ENCODE peak calls at places on chromosomes 12 and 14, in four cellular contexts. I is SK-N-SH, W is HepG2, M is IMR-90. N is an unnamed sample.

GRCh38 chr12:78208106-78208505 is 377.4 kb downstream of the NAV3 start:
- DNase-seq in W (no peak), M (peak; percentile 43), I (no peak), N (no peak)

GRCh38 chr12:48349471-48349870 is 1.2 kb downstream of the ZNF641 start:
- DNase-seq in I (no peak), W (no peak), M (no peak), N (no peak)

GRCh38 chr12:115857160-115857920 is 420.2 kb downstream of the MED13L start:
- DNase-seq in W (no peak), M (no peak), I (no peak), N (no peak)

GRCh38 chr12:64236549-64236948 is 14.5 kb upstream of the KICS2 start:
- DNase-seq in W (no peak), I (peak; percentile 7), M (peak; percentile 19), N (peak; percentile 29)

GRCh38 chr12:105025890-105026289 is 39.8 kb downstream of the NOPCHAP1 start:
- DNase-seq in M (peak; percentile 79), I (no peak), W (no peak), N (no peak)

GRCh38 chr12:93081810-93082165 is 152.7 kb upstream of the EEA1 start:
- DNase-seq in M (no peak), I (no peak), W (no peak), N (no peak)

GRCh38 chr12:124379938-124380754 is 85.3 kb downstream of the RFLNA start:
- DNase-seq in W (no peak), M (peak; percentile 89), I (no peak), N (peak; percentile 73)

GRCh38 chr14:73764406-73764805 is 50.2 kb upstream of the PNMA1 start:
- DNase-seq in I (no peak), M (no peak), W (no peak), N (no peak)

GRCh38 chr12:14959126-14959440 is 2.3 kb downstream of the ARHGDIB start:
- DNase-seq in I (no peak), W (no peak), M (no peak), N (no peak)

GRCh38 chr14:40601063-40601462 is 1005.6 kb upstream of the LRFN5 start:
- DNase-seq in W (no peak), M (no peak), I (no peak), N (no peak)

GRCh38 chr12:46722737-46723136 is 103.1 kb downstream of the SLC38A4 start:
- DNase-seq in W (no peak), I (no peak), M (peak; percentile 63), N (no peak)

GRCh38 chr12:106733660-106734059 is 40.8 kb upstream of the RIC8B start:
- DNase-seq in I (no peak), W (no peak), M (no peak), N (no peak)

GRCh38 chr12:56004211-56004610 is 7.1 kb downstream of the SUOX start:
- DNase-seq in M (no peak), W (no peak), I (no peak), N (no peak)

GRCh38 chr14:99716850-99717681 is 33.0 kb downstream of the CYP46A1 start:
- DNase-seq in W (no peak), I (no peak), M (no peak), N (no peak)

GRCh38 chr14:99718811-99719192 is 34.7 kb downstream of the CYP46A1 start:
- DNase-seq in M (no peak), I (no peak), W (no peak), N (no peak)

GRCh38 chr14:99717682-99718013 is 33.5 kb downstream of the CYP46A1 start:
- DNase-seq in M (no peak), I (no peak), W (no peak), N (no peak)

GRCh38 chr14:99716091-99716849 is 32.2 kb downstream of the CYP46A1 start:
- DNase-seq in M (no peak), I (no peak), W (no peak), N (no peak)

GRCh38 chr14:99718031-99718810 is 34.1 kb downstream of the CYP46A1 start:
- DNase-seq in I (no peak), W (no peak), M (no peak), N (no peak)
- TF ChIP-seq SMC3 in I (no peak), W (no peak), M (no peak), N (no peak)

DNA sequence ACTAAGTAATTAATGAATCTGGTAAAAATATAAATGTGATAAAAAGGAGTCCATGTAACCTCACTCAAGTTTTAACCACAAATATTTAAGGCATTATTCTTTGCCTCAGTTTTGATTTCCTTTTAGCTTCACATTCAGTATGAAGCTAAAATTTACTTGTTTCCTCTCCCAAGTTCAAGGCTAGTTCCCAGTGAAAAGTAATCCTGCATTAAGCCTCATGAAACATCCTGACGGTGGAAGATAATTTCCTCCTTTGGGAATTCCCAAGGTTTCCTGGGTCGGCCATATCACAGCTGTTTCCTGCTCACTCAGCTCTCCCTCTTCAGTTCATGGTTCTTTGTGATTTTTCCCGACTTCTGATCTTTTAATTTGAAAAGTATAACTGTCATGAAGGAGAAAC is 1256.8 kb upstream of the FLRT2 start:
- DNase-seq in M (no peak), I (no peak), W (no peak), N (no peak)
- H3K4me3 ChIP-seq in M (no peak overlapping the region), I (no peak overlapping the region), W (no peak overlapping the region), N (no peak overlapping the region)

DNA sequence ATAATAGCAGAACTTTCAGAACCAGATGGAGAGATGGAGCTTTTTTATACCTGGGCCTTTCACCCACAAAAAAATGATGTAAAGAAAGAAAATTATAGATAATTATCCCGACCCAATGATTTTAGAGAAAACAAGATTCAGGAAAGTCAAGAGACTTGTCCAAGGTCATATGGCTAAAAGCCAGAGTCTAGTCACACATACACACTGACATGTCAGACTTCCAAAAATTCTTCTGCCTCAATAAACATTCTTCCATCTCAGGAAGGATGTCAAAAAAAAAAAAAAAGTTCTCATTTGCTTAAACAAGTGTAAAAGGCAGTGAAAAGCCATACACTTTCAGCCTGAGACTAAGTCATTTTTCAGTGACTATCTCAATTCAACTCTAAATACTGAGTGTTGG is 116.0 kb downstream of the PRICKLE1 start:
- DNase-seq in I (no peak), M (no peak), W (no peak), N (no peak)
- TF ChIP-seq SMC3 in I (no peak), M (no peak), W (no peak), N (no peak)

GRCh38 chr12:88577537-88577936 is 2.7 kb downstream of the KITLG start:
- DNase-seq in M (no peak), I (no peak), W (no peak), N (peak; percentile 28)

GRCh38 chr12:88578274-88578673 is 2.0 kb downstream of the KITLG start:
- DNase-seq in M (no peak), W (peak; percentile 29), I (no peak), N (no peak)

GRCh38 chr12:88579941-88580871 is at the start of gene KITLG:
- DNase-seq in M (peak; percentile 87), I (peak; percentile 83), W (peak; percentile 56), N (peak; percentile 84)

GRCh38 chr12:88578821-88579518 is 1.3 kb downstream of the KITLG start:
- DNase-seq in I (peak; percentile 72), W (peak; percentile 37), M (no peak), N (peak; percentile 52)

DNA sequence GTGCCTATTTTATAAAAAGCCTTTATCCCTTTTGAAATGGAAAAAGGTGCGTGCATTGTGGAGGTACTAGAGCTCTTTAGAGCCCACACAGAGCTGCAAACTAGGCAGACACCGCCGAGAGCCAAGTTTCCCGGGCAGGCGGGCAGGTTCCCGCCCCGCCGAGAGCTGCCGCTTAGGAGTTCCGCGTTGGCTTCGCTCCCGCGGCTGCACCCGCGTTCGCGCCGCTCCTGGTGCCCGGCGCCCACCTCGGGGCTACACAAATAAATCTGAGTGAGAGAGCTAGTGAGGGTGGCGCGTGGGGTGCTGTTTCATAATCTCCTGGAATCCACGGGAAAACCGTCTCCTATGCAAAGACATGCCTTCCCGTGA is 715 bp downstream of the KITLG start:
- DNase-seq in I (peak; percentile 66), M (no peak), W (no peak), N (peak; percentile 51)
- H3K4me3 ChIP-seq in I (peak overlapping the region; percentile 98), M (peak overlapping the region; percentile 52), W (peak overlapping the region; percentile 74), N (peak overlapping the region; percentile 70)

GRCh38 chr12:95723693-95724384 is 66.7 kb downstream of the NTN4 start:
- DNase-seq in I (peak; percentile 7), W (no peak), M (no peak), N (no peak)

GRCh38 chr12:95730457-95730856 is 60.1 kb downstream of the NTN4 start:
- DNase-seq in M (no peak), W (no peak), I (no peak), N (no peak)

GRCh38 chr12:95731519-95731958 is 59.0 kb downstream of the NTN4 start:
- DNase-seq in W (no peak), I (no peak), M (no peak), N (no peak)

GRCh38 chr12:95724767-95725166 is 65.8 kb downstream of the NTN4 start:
- DNase-seq in W (no peak), M (no peak), I (no peak), N (no peak)

DNA sequence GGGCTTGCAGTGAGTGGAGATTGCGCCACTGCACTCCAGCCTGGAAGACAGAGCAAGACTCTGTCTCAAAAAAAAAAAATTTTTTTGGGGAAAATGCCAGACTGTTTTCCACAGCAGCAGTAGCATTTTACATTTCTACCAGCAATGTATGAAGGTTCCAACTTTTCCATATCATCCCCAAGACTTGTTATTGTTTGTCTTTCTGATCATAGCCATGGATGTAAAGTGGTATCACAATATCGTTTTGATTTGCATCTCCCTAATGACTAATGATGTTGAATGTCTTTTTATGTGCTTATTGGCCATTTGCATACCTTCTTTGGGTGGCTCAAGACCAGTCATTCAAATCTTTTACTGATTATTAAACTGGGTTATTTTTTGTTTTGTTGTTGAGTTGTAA is 63.7 kb downstream of the NTN4 start:
- DNase-seq in I (no peak), W (no peak), M (no peak), N (no peak)
- TF ChIP-seq SMC3 in I (no peak), W (no peak), M (no peak), N (no peak)

GRCh38 chr14:75262641-75263040 is 16.0 kb upstream of the FOS start:
- DNase-seq in M (no peak), W (no peak), I (no peak), N (no peak)

GRCh38 chr14:75268638-75269550 is 9.7 kb upstream of the FOS start:
- DNase-seq in M (no peak), I (no peak), W (no peak), N (no peak)

GRCh38 chr14:75271514-75271913 is 7.1 kb upstream of the FOS start:
- DNase-seq in M (no peak), W (no peak), I (no peak), N (no peak)

GRCh38 chr14:75264036-75264435 is 14.6 kb upstream of the FOS start:
- DNase-seq in I (no peak), W (no peak), M (no peak), N (no peak)

GRCh38 chr14:75267141-75267601 is 11.5 kb upstream of the FOS start:
- DNase-seq in M (peak; percentile 83), W (no peak), I (no peak), N (no peak)
- H3K4me3 ChIP-seq in M (no peak overlapping the region), W (no peak overlapping the region), I (no peak overlapping the region), N (no peak overlapping the region)

DNA sequence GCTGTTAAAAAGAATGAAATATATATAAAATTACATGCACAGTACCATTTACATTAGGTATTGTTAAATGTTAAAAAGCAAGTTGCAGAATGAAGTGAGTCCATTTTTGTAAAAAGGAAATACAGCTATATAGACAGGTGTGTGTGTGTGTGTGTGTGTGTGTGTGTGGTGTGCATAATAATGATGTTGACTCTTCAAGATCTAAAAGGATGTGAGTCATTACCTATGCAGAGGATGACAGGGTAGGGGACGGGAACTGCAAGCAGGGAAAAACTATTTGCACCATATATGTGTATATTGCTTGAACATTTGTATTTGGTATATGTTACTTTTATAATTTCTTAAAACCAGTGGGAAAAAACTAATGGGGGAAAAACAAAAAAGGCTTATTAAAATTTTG is 3.1 kb downstream of the C14orf39 start:
- DNase-seq in I (no peak), M (peak; percentile 44), W (peak; percentile 1), N (no peak)
- TF ChIP-seq SMC3 in I (no peak), M (no peak), W (no peak), N (no peak)